ENCODE peak calls at places on chromosomes 13 and 19, in eight cellular contexts. One of them, this sample, is unnamed.

GRCh38 chr13:24681930-24682329 is 1.7 kb downstream of the ATP12A start:
- DNase-seq in stimulated activated CD4-positive, alpha-beta T cell treated with anti-CD3 and anti-CD28 coated beads, Interleukin-15, amount 100 ng/mL, for 1 hour: no peak
- DNase-seq in EH: no peak
- DNase-seq in neuronal stem cell: no peak
- DNase-seq in IMR-90: no peak
- DNase-seq in stimulated activated CD8-positive, alpha-beta memory T cell treated with anti-CD3 and anti-CD28 coated beads, Interleukin-12 subunit alpha, Interleukin-12 subunit beta, amount 100 ng/mL, for 4 hours: no peak
- DNase-seq in frontal cortex: no peak
- DNase-seq in left ventricle myocardium inferior: no peak
- DNase-seq in this sample: no peak

GRCh38 chr19:41845051-41845590 is 279 bp downstream of the DMRTC2 start:
- DNase-seq in IMR-90: no peak
- DNase-seq in frontal cortex: no peak
- DNase-seq in stimulated activated CD8-positive, alpha-beta memory T cell treated with anti-CD3 and anti-CD28 coated beads, Interleukin-12 subunit alpha, Interleukin-12 subunit beta, amount 100 ng/mL, for 4 hours: no peak
- DNase-seq in EH: no peak
- DNase-seq in stimulated activated CD4-positive, alpha-beta T cell treated with anti-CD3 and anti-CD28 coated beads, Interleukin-15, amount 100 ng/mL, for 1 hour: no peak
- DNase-seq in neuronal stem cell: no peak
- DNase-seq in left ventricle myocardium inferior: no peak
- DNase-seq in this sample: no peak

GRCh38 chr13:51000576-51001260 is 91.1 kb downstream of the RNASEH2B start:
- DNase-seq in EH: peak
- DNase-seq in stimulated activated CD4-positive, alpha-beta T cell treated with anti-CD3 and anti-CD28 coated beads, Interleukin-15, amount 100 ng/mL, for 1 hour: no peak
- DNase-seq in neuronal stem cell: no peak
- DNase-seq in IMR-90: peak
- DNase-seq in left ventricle myocardium inferior: peak
- DNase-seq in frontal cortex: no peak
- DNase-seq in stimulated activated CD8-positive, alpha-beta memory T cell treated with anti-CD3 and anti-CD28 coated beads, Interleukin-12 subunit alpha, Interleukin-12 subunit beta, amount 100 ng/mL, for 4 hours: no peak
- DNase-seq in this sample: no peak

GRCh38 chr19:32022946-32023832 is 322.2 kb upstream of the ZNF507 start:
- DNase-seq in left ventricle myocardium inferior: no peak
- DNase-seq in stimulated activated CD4-positive, alpha-beta T cell treated with anti-CD3 and anti-CD28 coated beads, Interleukin-15, amount 100 ng/mL, for 1 hour: no peak
- DNase-seq in EH: no peak
- DNase-seq in IMR-90: no peak
- DNase-seq in neuronal stem cell: no peak
- DNase-seq in frontal cortex: no peak
- DNase-seq in stimulated activated CD8-positive, alpha-beta memory T cell treated with anti-CD3 and anti-CD28 coated beads, Interleukin-12 subunit alpha, Interleukin-12 subunit beta, amount 100 ng/mL, for 4 hours: no peak
- DNase-seq in this sample: no peak

GRCh38 chr13:34156841-34157365 is 339.0 kb downstream of the RFC3 start:
- DNase-seq in IMR-90: peak
- DNase-seq in stimulated activated CD8-positive, alpha-beta memory T cell treated with anti-CD3 and anti-CD28 coated beads, Interleukin-12 subunit alpha, Interleukin-12 subunit beta, amount 100 ng/mL, for 4 hours: no peak
- DNase-seq in EH: peak
- DNase-seq in frontal cortex: no peak
- DNase-seq in stimulated activated CD4-positive, alpha-beta T cell treated with anti-CD3 and anti-CD28 coated beads, Interleukin-15, amount 100 ng/mL, for 1 hour: no peak
- DNase-seq in neuronal stem cell: no peak
- DNase-seq in left ventricle myocardium inferior: peak
- DNase-seq in this sample: peak

GRCh38 chr19:45547965-45548609 is 36.5 kb downstream of the OPA3 start:
- DNase-seq in stimulated activated CD8-positive, alpha-beta memory T cell treated with anti-CD3 and anti-CD28 coated beads, Interleukin-12 subunit alpha, Interleukin-12 subunit beta, amount 100 ng/mL, for 4 hours: no peak
- DNase-seq in EH: peak
- DNase-seq in IMR-90: peak
- DNase-seq in frontal cortex: no peak
- DNase-seq in stimulated activated CD4-positive, alpha-beta T cell treated with anti-CD3 and anti-CD28 coated beads, Interleukin-15, amount 100 ng/mL, for 1 hour: no peak
- DNase-seq in left ventricle myocardium inferior: no peak
- DNase-seq in neuronal stem cell: no peak
- DNase-seq in this sample: peak

GRCh38 chr13:111232191-111232590 is 88.3 kb upstream of the TEX29 start:
- DNase-seq in EH: no peak
- DNase-seq in stimulated activated CD8-positive, alpha-beta memory T cell treated with anti-CD3 and anti-CD28 coated beads, Interleukin-12 subunit alpha, Interleukin-12 subunit beta, amount 100 ng/mL, for 4 hours: no peak
- DNase-seq in stimulated activated CD4-positive, alpha-beta T cell treated with anti-CD3 and anti-CD28 coated beads, Interleukin-15, amount 100 ng/mL, for 1 hour: no peak
- DNase-seq in IMR-90: no peak
- DNase-seq in frontal cortex: no peak
- DNase-seq in left ventricle myocardium inferior: no peak
- DNase-seq in neuronal stem cell: no peak
- DNase-seq in this sample: no peak

GRCh38 chr19:3610745-3611717 is 4.4 kb upstream of the TBXA2R start:
- DNase-seq in left ventricle myocardium inferior: no peak
- DNase-seq in neuronal stem cell: no peak
- DNase-seq in EH: no peak
- DNase-seq in stimulated activated CD8-positive, alpha-beta memory T cell treated with anti-CD3 and anti-CD28 coated beads, Interleukin-12 subunit alpha, Interleukin-12 subunit beta, amount 100 ng/mL, for 4 hours: no peak
- DNase-seq in stimulated activated CD4-positive, alpha-beta T cell treated with anti-CD3 and anti-CD28 coated beads, Interleukin-15, amount 100 ng/mL, for 1 hour: no peak
- DNase-seq in IMR-90: no peak
- DNase-seq in frontal cortex: no peak
- DNase-seq in this sample: no peak

GRCh38 chr13:50250403-50250802 is 235.2 kb downstream of the KCNRG start:
- DNase-seq in neuronal stem cell: no peak
- DNase-seq in frontal cortex: no peak
- DNase-seq in EH: no peak
- DNase-seq in stimulated activated CD8-positive, alpha-beta memory T cell treated with anti-CD3 and anti-CD28 coated beads, Interleukin-12 subunit alpha, Interleukin-12 subunit beta, amount 100 ng/mL, for 4 hours: no peak
- DNase-seq in IMR-90: no peak
- DNase-seq in left ventricle myocardium inferior: no peak
- DNase-seq in stimulated activated CD4-positive, alpha-beta T cell treated with anti-CD3 and anti-CD28 coated beads, Interleukin-15, amount 100 ng/mL, for 1 hour: no peak
- DNase-seq in this sample: no peak

GRCh38 chr19:55563261-55563690 is 17.4 kb downstream of the ZNF579 start:
- DNase-seq in frontal cortex: no peak
- DNase-seq in stimulated activated CD8-positive, alpha-beta memory T cell treated with anti-CD3 and anti-CD28 coated beads, Interleukin-12 subunit alpha, Interleukin-12 subunit beta, amount 100 ng/mL, for 4 hours: no peak
- DNase-seq in left ventricle myocardium inferior: peak
- DNase-seq in stimulated activated CD4-positive, alpha-beta T cell treated with anti-CD3 and anti-CD28 coated beads, Interleukin-15, amount 100 ng/mL, for 1 hour: no peak
- DNase-seq in IMR-90: no peak
- DNase-seq in EH: peak
- DNase-seq in neuronal stem cell: no peak
- DNase-seq in this sample: no peak

GRCh38 chr19:44740351-44740824 is 8.1 kb upstream of the BCL3 start:
- DNase-seq in stimulated activated CD8-positive, alpha-beta memory T cell treated with anti-CD3 and anti-CD28 coated beads, Interleukin-12 subunit alpha, Interleukin-12 subunit beta, amount 100 ng/mL, for 4 hours: no peak
- DNase-seq in stimulated activated CD4-positive, alpha-beta T cell treated with anti-CD3 and anti-CD28 coated beads, Interleukin-15, amount 100 ng/mL, for 1 hour: no peak
- DNase-seq in neuronal stem cell: no peak
- DNase-seq in frontal cortex: no peak
- DNase-seq in left ventricle myocardium inferior: no peak
- DNase-seq in IMR-90: no peak
- DNase-seq in EH: no peak
- DNase-seq in this sample: no peak

GRCh38 chr13:40116008-40116407 is 460.5 kb downstream of the COG6 start:
- DNase-seq in stimulated activated CD8-positive, alpha-beta memory T cell treated with anti-CD3 and anti-CD28 coated beads, Interleukin-12 subunit alpha, Interleukin-12 subunit beta, amount 100 ng/mL, for 4 hours: no peak
- DNase-seq in IMR-90: peak
- DNase-seq in left ventricle myocardium inferior: no peak
- DNase-seq in frontal cortex: no peak
- DNase-seq in stimulated activated CD4-positive, alpha-beta T cell treated with anti-CD3 and anti-CD28 coated beads, Interleukin-15, amount 100 ng/mL, for 1 hour: no peak
- DNase-seq in EH: peak
- DNase-seq in neuronal stem cell: no peak
- DNase-seq in this sample: peak

GRCh38 chr13:49303533-49304252 is 56.0 kb downstream of the CDADC1 start:
- DNase-seq in stimulated activated CD8-positive, alpha-beta memory T cell treated with anti-CD3 and anti-CD28 coated beads, Interleukin-12 subunit alpha, Interleukin-12 subunit beta, amount 100 ng/mL, for 4 hours: no peak
- DNase-seq in stimulated activated CD4-positive, alpha-beta T cell treated with anti-CD3 and anti-CD28 coated beads, Interleukin-15, amount 100 ng/mL, for 1 hour: no peak
- DNase-seq in left ventricle myocardium inferior: no peak
- DNase-seq in frontal cortex: no peak
- DNase-seq in EH: no peak
- DNase-seq in neuronal stem cell: no peak
- DNase-seq in IMR-90: no peak
- DNase-seq in this sample: no peak

GRCh38 chr19:32372726-32373613 is 27.6 kb downstream of the ZNF507 start:
- DNase-seq in neuronal stem cell: no peak
- DNase-seq in EH: no peak
- DNase-seq in frontal cortex: no peak
- DNase-seq in stimulated activated CD4-positive, alpha-beta T cell treated with anti-CD3 and anti-CD28 coated beads, Interleukin-15, amount 100 ng/mL, for 1 hour: no peak
- DNase-seq in IMR-90: no peak
- DNase-seq in stimulated activated CD8-positive, alpha-beta memory T cell treated with anti-CD3 and anti-CD28 coated beads, Interleukin-12 subunit alpha, Interleukin-12 subunit beta, amount 100 ng/mL, for 4 hours: no peak
- DNase-seq in left ventricle myocardium inferior: no peak
- DNase-seq in this sample: no peak

GRCh38 chr19:11479470-11480080 is 1.3 kb downstream of the ELAVL3 start:
- DNase-seq in EH: no peak
- DNase-seq in stimulated activated CD4-positive, alpha-beta T cell treated with anti-CD3 and anti-CD28 coated beads, Interleukin-15, amount 100 ng/mL, for 1 hour: no peak
- DNase-seq in neuronal stem cell: peak
- DNase-seq in left ventricle myocardium inferior: peak
- DNase-seq in IMR-90: no peak
- DNase-seq in stimulated activated CD8-positive, alpha-beta memory T cell treated with anti-CD3 and anti-CD28 coated beads, Interleukin-12 subunit alpha, Interleukin-12 subunit beta, amount 100 ng/mL, for 4 hours: no peak
- DNase-seq in frontal cortex: peak
- DNase-seq in this sample: peak

GRCh38 chr19:5484398-5485285 is 29.4 kb downstream of the ZNRF4 start:
- DNase-seq in EH: peak
- DNase-seq in frontal cortex: no peak
- DNase-seq in stimulated activated CD8-positive, alpha-beta memory T cell treated with anti-CD3 and anti-CD28 coated beads, Interleukin-12 subunit alpha, Interleukin-12 subunit beta, amount 100 ng/mL, for 4 hours: no peak
- DNase-seq in left ventricle myocardium inferior: no peak
- DNase-seq in IMR-90: peak
- DNase-seq in stimulated activated CD4-positive, alpha-beta T cell treated with anti-CD3 and anti-CD28 coated beads, Interleukin-15, amount 100 ng/mL, for 1 hour: no peak
- DNase-seq in neuronal stem cell: no peak
- DNase-seq in this sample: no peak

This sample was measured in HEK293T.